ENCODE peak calls at places on chromosomes 4 and X, in six cellular contexts. One of them, this sample, is unnamed.

GRCh38 chr4:77963005-77963404 is 94.1 kb upstream of the FRAS1 start:
- DNase-seq in fibroblast of lung: no peak
- DNase-seq in osteocyte: no peak
- DNase-seq in nephron progenitor cell: no peak
- DNase-seq in dorsolateral prefrontal cortex: no peak
- DNase-seq in K562: no peak
- DNase-seq in this sample: no peak

GRCh38 chr4:178309890-178310289 is 867.7 kb upstream of the AGA start:
- DNase-seq in dorsolateral prefrontal cortex: no peak
- DNase-seq in fibroblast of lung: no peak
- DNase-seq in nephron progenitor cell: no peak
- DNase-seq in osteocyte: no peak
- DNase-seq in K562: no peak
- DNase-seq in this sample: no peak

GRCh38 chr4:140858897-140859296 is 102.7 kb upstream of the TBC1D9 start:
- DNase-seq in fibroblast of lung: no peak
- DNase-seq in dorsolateral prefrontal cortex: no peak
- DNase-seq in nephron progenitor cell: no peak
- DNase-seq in osteocyte: no peak
- DNase-seq in K562: no peak
- DNase-seq in this sample: no peak

GRCh38 chr4:33218238-33218637 is 2498.1 kb downstream of the PCDH7 start:
- DNase-seq in nephron progenitor cell: no peak
- DNase-seq in osteocyte: no peak
- DNase-seq in dorsolateral prefrontal cortex: no peak
- DNase-seq in K562: no peak
- DNase-seq in fibroblast of lung: peak
- DNase-seq in this sample: no peak

GRCh38 chrX:21479695-21480280 is 105.6 kb downstream of the CNKSR2 start:
- DNase-seq in osteocyte: no peak
- DNase-seq in K562: no peak
- DNase-seq in nephron progenitor cell: peak
- DNase-seq in dorsolateral prefrontal cortex: no peak
- DNase-seq in fibroblast of lung: peak
- DNase-seq in this sample: peak

GRCh38 chr4:21795091-21795490 is 153.5 kb downstream of the KCNIP4 start:
- DNase-seq in osteocyte: no peak
- DNase-seq in K562: no peak
- DNase-seq in nephron progenitor cell: no peak
- DNase-seq in fibroblast of lung: peak
- DNase-seq in dorsolateral prefrontal cortex: no peak
- DNase-seq in this sample: no peak

GRCh38 chr4:23458061-23458460 is 431.8 kb downstream of the PPARGC1A start:
- DNase-seq in osteocyte: no peak
- DNase-seq in fibroblast of lung: no peak
- DNase-seq in nephron progenitor cell: no peak
- DNase-seq in K562: no peak
- DNase-seq in dorsolateral prefrontal cortex: no peak
- DNase-seq in this sample: no peak

GRCh38 chr4:30362436-30362835 is 357.7 kb upstream of the PCDH7 start:
- DNase-seq in osteocyte: no peak
- DNase-seq in K562: no peak
- DNase-seq in fibroblast of lung: no peak
- DNase-seq in dorsolateral prefrontal cortex: no peak
- DNase-seq in nephron progenitor cell: no peak
- DNase-seq in this sample: no peak

GRCh38 chr4:177699365-177700213 is 257.4 kb upstream of the AGA start:
- DNase-seq in fibroblast of lung: peak
- DNase-seq in osteocyte: no peak
- DNase-seq in nephron progenitor cell: no peak
- DNase-seq in K562: no peak
- DNase-seq in dorsolateral prefrontal cortex: no peak
- DNase-seq in this sample: no peak

GRCh38 chr4:1959104-1959384 is 49.7 kb downstream of the NELFA start:
- DNase-seq in dorsolateral prefrontal cortex: no peak
- DNase-seq in fibroblast of lung: no peak
- DNase-seq in nephron progenitor cell: no peak
- DNase-seq in osteocyte: no peak
- DNase-seq in K562: no peak
- DNase-seq in this sample: no peak

GRCh38 chr4:152100378-152101201 is 339.8 kb upstream of the GATB start:
- DNase-seq in nephron progenitor cell: no peak
- DNase-seq in dorsolateral prefrontal cortex: no peak
- DNase-seq in fibroblast of lung: no peak
- DNase-seq in osteocyte: peak
- DNase-seq in K562: no peak
- DNase-seq in this sample: no peak

GRCh38 chrX:39133971-39134370 is 332.7 kb downstream of the MID1IP1 start:
- DNase-seq in fibroblast of lung: no peak
- DNase-seq in nephron progenitor cell: no peak
- DNase-seq in K562: peak
- DNase-seq in dorsolateral prefrontal cortex: no peak
- DNase-seq in osteocyte: no peak
- DNase-seq in this sample: peak

GRCh38 chrX:78199851-78200250 is 60.4 kb upstream of the TAF9B start:
- DNase-seq in K562: peak
- DNase-seq in osteocyte: no peak
- DNase-seq in dorsolateral prefrontal cortex: no peak
- DNase-seq in nephron progenitor cell: no peak
- DNase-seq in fibroblast of lung: no peak
- DNase-seq in this sample: no peak

GRCh38 chr4:68378226-68378625 is 28.3 kb upstream of the YTHDC1 start:
- DNase-seq in fibroblast of lung: no peak
- DNase-seq in dorsolateral prefrontal cortex: no peak
- DNase-seq in osteocyte: no peak
- DNase-seq in nephron progenitor cell: no peak
- DNase-seq in K562: no peak
- DNase-seq in this sample: no peak

GRCh38 chr4:66123195-66123594 is 452.9 kb upstream of the EPHA5 start:
- DNase-seq in K562: no peak
- DNase-seq in fibroblast of lung: no peak
- DNase-seq in nephron progenitor cell: no peak
- DNase-seq in dorsolateral prefrontal cortex: no peak
- DNase-seq in osteocyte: no peak
- DNase-seq in this sample: no peak

GRCh38 chr4:56874166-56874565 is 33.5 kb upstream of the REST start:
- DNase-seq in K562: no peak
- DNase-seq in osteocyte: no peak
- DNase-seq in fibroblast of lung: no peak
- DNase-seq in dorsolateral prefrontal cortex: no peak
- DNase-seq in nephron progenitor cell: no peak
- DNase-seq in this sample: no peak

GRCh38 chr4:47167391-47167790 is 136.0 kb downstream of the GABRB1 start:
- DNase-seq in dorsolateral prefrontal cortex: no peak
- DNase-seq in osteocyte: no peak
- DNase-seq in nephron progenitor cell: no peak
- DNase-seq in fibroblast of lung: no peak
- DNase-seq in K562: no peak
- DNase-seq in this sample: no peak

GRCh38 chrX:56978172-56978571 is 17.2 kb downstream of the SPIN3 start:
- DNase-seq in K562: peak
- DNase-seq in dorsolateral prefrontal cortex: no peak
- DNase-seq in osteocyte: no peak
- DNase-seq in nephron progenitor cell: peak
- DNase-seq in fibroblast of lung: peak
- DNase-seq in this sample: peak

GRCh38 chr4:7236847-7237246 is 44.5 kb downstream of the SORCS2 start:
- DNase-seq in K562: no peak
- DNase-seq in fibroblast of lung: peak
- DNase-seq in osteocyte: no peak
- DNase-seq in dorsolateral prefrontal cortex: no peak
- DNase-seq in nephron progenitor cell: no peak
- DNase-seq in this sample: no peak

GRCh38 chr4:35038845-35039244 is 1205.5 kb downstream of the ARAP2 start:
- DNase-seq in K562: no peak
- DNase-seq in nephron progenitor cell: no peak
- DNase-seq in fibroblast of lung: no peak
- DNase-seq in dorsolateral prefrontal cortex: no peak
- DNase-seq in osteocyte: no peak
- DNase-seq in this sample: no peak

GRCh38 chr4:183289688-183290087 is 30.4 kb downstream of the CLDN22 start:
- DNase-seq in osteocyte: no peak
- DNase-seq in nephron progenitor cell: no peak
- DNase-seq in K562: peak
- DNase-seq in dorsolateral prefrontal cortex: no peak
- DNase-seq in fibroblast of lung: no peak
- DNase-seq in this sample: no peak

GRCh38 chr4:73341454-73341853 is 62.6 kb upstream of the ALB start:
- DNase-seq in fibroblast of lung: peak
- DNase-seq in dorsolateral prefrontal cortex: peak
- DNase-seq in nephron progenitor cell: peak
- DNase-seq in K562: peak
- DNase-seq in osteocyte: no peak
- DNase-seq in this sample: peak
- TF ChIP-seq CTCF in fibroblast of lung: peak
- TF ChIP-seq CTCF in dorsolateral prefrontal cortex: peak
- TF ChIP-seq CTCF in nephron progenitor cell: peak
- TF ChIP-seq CTCF in K562: peak
- TF ChIP-seq CTCF in osteocyte: peak
- TF ChIP-seq CTCF in this sample: peak

GRCh38 chrX:151370906-151371305 is 26.1 kb upstream of the VMA21 start:
- DNase-seq in fibroblast of lung: no peak
- DNase-seq in K562: peak
- DNase-seq in nephron progenitor cell: peak
- DNase-seq in osteocyte: no peak
- DNase-seq in dorsolateral prefrontal cortex: no peak
- DNase-seq in this sample: peak
- TF ChIP-seq CTCF in fibroblast of lung: no peak
- TF ChIP-seq CTCF in K562: no peak
- TF ChIP-seq CTCF in nephron progenitor cell: no peak
- TF ChIP-seq CTCF in osteocyte: no peak
- TF ChIP-seq CTCF in dorsolateral prefrontal cortex: no peak
- TF ChIP-seq CTCF in this sample: no peak

GRCh38 chr4:24912252-24913098 is at the start of gene CCDC149:
- DNase-seq in nephron progenitor cell: peak
- DNase-seq in dorsolateral prefrontal cortex: peak
- DNase-seq in K562: peak
- DNase-seq in fibroblast of lung: peak
- DNase-seq in osteocyte: peak
- DNase-seq in this sample: peak
- TF ChIP-seq CTCF in nephron progenitor cell: no peak
- TF ChIP-seq CTCF in dorsolateral prefrontal cortex: no peak
- TF ChIP-seq CTCF in K562: no peak
- TF ChIP-seq CTCF in fibroblast of lung: no peak
- TF ChIP-seq CTCF in osteocyte: no peak
- TF ChIP-seq CTCF in this sample: no peak

DNA sequence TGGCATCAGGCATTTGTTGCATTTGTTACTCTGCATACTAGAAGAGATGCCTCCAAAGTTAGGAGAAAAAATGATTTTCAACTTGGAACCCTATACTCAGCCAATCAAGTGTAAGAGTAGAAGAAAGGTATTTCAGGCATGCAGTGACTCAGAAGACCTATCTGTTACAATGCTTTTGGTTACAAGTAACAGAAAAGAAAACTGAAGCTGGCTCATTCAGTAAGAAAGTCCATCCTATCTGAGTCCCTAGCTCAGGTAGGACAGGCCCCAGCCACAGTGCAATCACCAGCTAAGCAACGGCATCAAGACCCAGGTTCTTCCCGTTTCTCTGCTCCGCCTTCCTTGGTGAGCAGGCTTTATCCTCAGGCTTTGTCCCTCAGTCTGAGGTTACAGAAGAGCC is 23.3 kb downstream of the MECP2 start:
- DNase-seq in K562: no peak
- DNase-seq in osteocyte: no peak
- DNase-seq in fibroblast of lung: peak
- DNase-seq in dorsolateral prefrontal cortex: no peak
- DNase-seq in nephron progenitor cell: no peak
- DNase-seq in this sample: no peak
- TF ChIP-seq CTCF in K562: no peak
- TF ChIP-seq CTCF in osteocyte: no peak
- TF ChIP-seq CTCF in fibroblast of lung: no peak
- TF ChIP-seq CTCF in dorsolateral prefrontal cortex: no peak
- TF ChIP-seq CTCF in nephron progenitor cell: no peak
- TF ChIP-seq CTCF in this sample: no peak

GRCh38 chrX:24515447-24515846 is 50.4 kb downstream of the PDK3 start:
- DNase-seq in nephron progenitor cell: no peak
- DNase-seq in osteocyte: no peak
- DNase-seq in dorsolateral prefrontal cortex: no peak
- DNase-seq in fibroblast of lung: peak
- DNase-seq in K562: no peak
- DNase-seq in this sample: no peak
- TF ChIP-seq CTCF in nephron progenitor cell: peak
- TF ChIP-seq CTCF in osteocyte: peak
- TF ChIP-seq CTCF in dorsolateral prefrontal cortex: peak
- TF ChIP-seq CTCF in fibroblast of lung: peak
- TF ChIP-seq CTCF in K562: peak
- TF ChIP-seq CTCF in this sample: no peak

GRCh38 chrX:136255543-136255942 is 4.3 kb upstream of the MAP7D3 start:
- DNase-seq in osteocyte: no peak
- DNase-seq in dorsolateral prefrontal cortex: no peak
- DNase-seq in fibroblast of lung: peak
- DNase-seq in K562: no peak
- DNase-seq in nephron progenitor cell: no peak
- DNase-seq in this sample: no peak
- TF ChIP-seq CTCF in osteocyte: no peak
- TF ChIP-seq CTCF in dorsolateral prefrontal cortex: no peak
- TF ChIP-seq CTCF in fibroblast of lung: no peak
- TF ChIP-seq CTCF in K562: no peak
- TF ChIP-seq CTCF in nephron progenitor cell: no peak
- TF ChIP-seq CTCF in this sample: no peak

GRCh38 chrX:10513974-10514373 is 106.4 kb downstream of the MID1 start:
- DNase-seq in K562: no peak
- DNase-seq in fibroblast of lung: no peak
- DNase-seq in nephron progenitor cell: no peak
- DNase-seq in dorsolateral prefrontal cortex: no peak
- DNase-seq in osteocyte: no peak
- DNase-seq in this sample: no peak
- TF ChIP-seq CTCF in K562: no peak
- TF ChIP-seq CTCF in fibroblast of lung: no peak
- TF ChIP-seq CTCF in nephron progenitor cell: no peak
- TF ChIP-seq CTCF in dorsolateral prefrontal cortex: no peak
- TF ChIP-seq CTCF in osteocyte: no peak
- TF ChIP-seq CTCF in this sample: no peak

GRCh38 chr4:102575369-102576129 is 74.4 kb downstream of the NFKB1 start:
- DNase-seq in fibroblast of lung: no peak
- DNase-seq in K562: no peak
- DNase-seq in nephron progenitor cell: no peak
- DNase-seq in osteocyte: no peak
- DNase-seq in dorsolateral prefrontal cortex: no peak
- DNase-seq in this sample: no peak
- TF ChIP-seq CTCF in fibroblast of lung: no peak
- TF ChIP-seq CTCF in K562: no peak
- TF ChIP-seq CTCF in nephron progenitor cell: no peak
- TF ChIP-seq CTCF in osteocyte: no peak
- TF ChIP-seq CTCF in dorsolateral prefrontal cortex: no peak
- TF ChIP-seq CTCF in this sample: no peak

GRCh38 chrX:14344172-14344940 is 185.0 kb upstream of the GLRA2 start:
- DNase-seq in K562: no peak
- DNase-seq in dorsolateral prefrontal cortex: no peak
- DNase-seq in osteocyte: no peak
- DNase-seq in nephron progenitor cell: no peak
- DNase-seq in fibroblast of lung: no peak
- DNase-seq in this sample: no peak
- TF ChIP-seq CTCF in K562: no peak
- TF ChIP-seq CTCF in dorsolateral prefrontal cortex: no peak
- TF ChIP-seq CTCF in osteocyte: no peak
- TF ChIP-seq CTCF in nephron progenitor cell: no peak
- TF ChIP-seq CTCF in fibroblast of lung: peak
- TF ChIP-seq CTCF in this sample: peak

This sample was measured in endothelial cell.